ENCODE peak calls at places on chromosome 17, in nine cellular contexts. One of them, this sample, is unnamed.

GRCh38 chr17:74089869-74090464 is 113.5 kb upstream of the RPL38 start:
- DNase-seq in neural crest cell: peak
- DNase-seq in A673: peak
- DNase-seq in heart left ventricle: no peak
- DNase-seq in lower leg skin: no peak
- DNase-seq in cardiac fibroblast: peak
- DNase-seq in retinal pigment epithelial cell: no peak
- DNase-seq in fibroblast of the aortic adventitia: peak
- DNase-seq in H1: peak
- DNase-seq in this sample: peak

GRCh38 chr17:1231456-1231855 is 38.8 kb upstream of the BHLHA9 start:
- DNase-seq in neural crest cell: no peak
- DNase-seq in lower leg skin: peak
- DNase-seq in cardiac fibroblast: no peak
- DNase-seq in H1: no peak
- DNase-seq in A673: no peak
- DNase-seq in heart left ventricle: peak
- DNase-seq in retinal pigment epithelial cell: no peak
- DNase-seq in fibroblast of the aortic adventitia: no peak
- DNase-seq in this sample: no peak

GRCh38 chr17:57044976-57045867 is 39.8 kb upstream of the AKAP1 start:
- DNase-seq in A673: no peak
- DNase-seq in heart left ventricle: no peak
- DNase-seq in cardiac fibroblast: no peak
- DNase-seq in retinal pigment epithelial cell: no peak
- DNase-seq in neural crest cell: no peak
- DNase-seq in fibroblast of the aortic adventitia: no peak
- DNase-seq in lower leg skin: no peak
- DNase-seq in H1: no peak
- DNase-seq in this sample: peak

GRCh38 chr17:29140051-29140582 is 40.1 kb downstream of the MYO18A start:
- DNase-seq in cardiac fibroblast: peak
- DNase-seq in lower leg skin: peak
- DNase-seq in retinal pigment epithelial cell: no peak
- DNase-seq in heart left ventricle: peak
- DNase-seq in fibroblast of the aortic adventitia: peak
- DNase-seq in neural crest cell: peak
- DNase-seq in H1: peak
- DNase-seq in A673: peak
- DNase-seq in this sample: peak

GRCh38 chr17:57665128-57665527 is 80.0 kb downstream of the CCDC182 start:
- DNase-seq in neural crest cell: no peak
- DNase-seq in cardiac fibroblast: no peak
- DNase-seq in lower leg skin: no peak
- DNase-seq in retinal pigment epithelial cell: no peak
- DNase-seq in A673: no peak
- DNase-seq in heart left ventricle: no peak
- DNase-seq in H1: no peak
- DNase-seq in fibroblast of the aortic adventitia: no peak
- DNase-seq in this sample: no peak

GRCh38 chr17:73976676-73977521 is 226.6 kb upstream of the RPL38 start:
- DNase-seq in lower leg skin: no peak
- DNase-seq in fibroblast of the aortic adventitia: peak
- DNase-seq in H1: no peak
- DNase-seq in retinal pigment epithelial cell: no peak
- DNase-seq in cardiac fibroblast: no peak
- DNase-seq in A673: no peak
- DNase-seq in neural crest cell: no peak
- DNase-seq in heart left ventricle: no peak
- DNase-seq in this sample: no peak

GRCh38 chr17:40209404-40210093 is 9.6 kb upstream of the WIPF2 start:
- DNase-seq in cardiac fibroblast: no peak
- DNase-seq in retinal pigment epithelial cell: no peak
- DNase-seq in neural crest cell: no peak
- DNase-seq in fibroblast of the aortic adventitia: peak
- DNase-seq in lower leg skin: no peak
- DNase-seq in A673: no peak
- DNase-seq in heart left ventricle: no peak
- DNase-seq in H1: no peak
- DNase-seq in this sample: no peak

GRCh38 chr17:50593321-50593720 is 32.8 kb downstream of the CACNA1G start:
- DNase-seq in lower leg skin: no peak
- DNase-seq in cardiac fibroblast: no peak
- DNase-seq in A673: no peak
- DNase-seq in heart left ventricle: peak
- DNase-seq in retinal pigment epithelial cell: no peak
- DNase-seq in H1: peak
- DNase-seq in neural crest cell: peak
- DNase-seq in fibroblast of the aortic adventitia: no peak
- DNase-seq in this sample: no peak

GRCh38 chr17:78763561-78763960 is 18.5 kb downstream of the CYTH1 start:
- DNase-seq in lower leg skin: no peak
- DNase-seq in A673: no peak
- DNase-seq in cardiac fibroblast: no peak
- DNase-seq in retinal pigment epithelial cell: no peak
- DNase-seq in neural crest cell: no peak
- DNase-seq in H1: no peak
- DNase-seq in heart left ventricle: no peak
- DNase-seq in fibroblast of the aortic adventitia: peak
- DNase-seq in this sample: no peak

GRCh38 chr17:3744032-3744431 is 20.3 kb downstream of the HASPIN start:
- DNase-seq in heart left ventricle: no peak
- DNase-seq in fibroblast of the aortic adventitia: no peak
- DNase-seq in lower leg skin: no peak
- DNase-seq in A673: no peak
- DNase-seq in retinal pigment epithelial cell: no peak
- DNase-seq in H1: no peak
- DNase-seq in cardiac fibroblast: peak
- DNase-seq in neural crest cell: no peak
- DNase-seq in this sample: no peak

GRCh38 chr17:60993497-60993896 is 315.8 kb downstream of the BCAS3 start:
- DNase-seq in fibroblast of the aortic adventitia: no peak
- DNase-seq in retinal pigment epithelial cell: no peak
- DNase-seq in neural crest cell: no peak
- DNase-seq in A673: no peak
- DNase-seq in heart left ventricle: no peak
- DNase-seq in cardiac fibroblast: no peak
- DNase-seq in lower leg skin: no peak
- DNase-seq in H1: no peak
- DNase-seq in this sample: no peak

GRCh38 chr17:70365098-70365583 is 195.8 kb downstream of the KCNJ2 start:
- DNase-seq in neural crest cell: no peak
- DNase-seq in fibroblast of the aortic adventitia: peak
- DNase-seq in cardiac fibroblast: peak
- DNase-seq in retinal pigment epithelial cell: no peak
- DNase-seq in H1: no peak
- DNase-seq in A673: no peak
- DNase-seq in lower leg skin: no peak
- DNase-seq in heart left ventricle: no peak
- DNase-seq in this sample: peak

GRCh38 chr17:2436516-2436915 is 35.7 kb upstream of the MNT start:
- DNase-seq in cardiac fibroblast: no peak
- DNase-seq in retinal pigment epithelial cell: no peak
- DNase-seq in neural crest cell: no peak
- DNase-seq in H1: no peak
- DNase-seq in fibroblast of the aortic adventitia: no peak
- DNase-seq in A673: no peak
- DNase-seq in lower leg skin: no peak
- DNase-seq in heart left ventricle: no peak
- DNase-seq in this sample: no peak

GRCh38 chr17:63855185-63855584 is 12.7 kb upstream of the SMARCD2 start:
- DNase-seq in retinal pigment epithelial cell: no peak
- DNase-seq in heart left ventricle: no peak
- DNase-seq in A673: no peak
- DNase-seq in neural crest cell: no peak
- DNase-seq in fibroblast of the aortic adventitia: no peak
- DNase-seq in lower leg skin: no peak
- DNase-seq in cardiac fibroblast: no peak
- DNase-seq in H1: no peak
- DNase-seq in this sample: no peak

GRCh38 chr17:4951486-4951885 is 567 bp downstream of the ENO3 start:
- DNase-seq in cardiac fibroblast: no peak
- DNase-seq in heart left ventricle: peak
- DNase-seq in retinal pigment epithelial cell: no peak
- DNase-seq in fibroblast of the aortic adventitia: no peak
- DNase-seq in A673: no peak
- DNase-seq in neural crest cell: no peak
- DNase-seq in lower leg skin: no peak
- DNase-seq in H1: no peak
- DNase-seq in this sample: no peak

GRCh38 chr17:560379-560935 is 154.2 kb downstream of the VPS53 start:
- DNase-seq in retinal pigment epithelial cell: no peak
- DNase-seq in lower leg skin: no peak
- DNase-seq in A673: no peak
- DNase-seq in neural crest cell: no peak
- DNase-seq in cardiac fibroblast: peak
- DNase-seq in heart left ventricle: no peak
- DNase-seq in H1: no peak
- DNase-seq in fibroblast of the aortic adventitia: peak
- DNase-seq in this sample: no peak

GRCh38 chr17:76075364-76076099 is 951 bp downstream of the GALR2 start:
- DNase-seq in neural crest cell: peak
- DNase-seq in fibroblast of the aortic adventitia: no peak
- DNase-seq in cardiac fibroblast: peak
- DNase-seq in H1: peak
- DNase-seq in retinal pigment epithelial cell: no peak
- DNase-seq in heart left ventricle: no peak
- DNase-seq in lower leg skin: no peak
- DNase-seq in A673: peak
- DNase-seq in this sample: peak
- TF ChIP-seq CTCF in neural crest cell: no peak
- TF ChIP-seq CTCF in fibroblast of the aortic adventitia: no peak
- TF ChIP-seq CTCF in cardiac fibroblast: no peak
- TF ChIP-seq CTCF in H1: peak
- TF ChIP-seq CTCF in retinal pigment epithelial cell: peak
- TF ChIP-seq CTCF in heart left ventricle: no peak
- TF ChIP-seq CTCF in lower leg skin: no peak
- TF ChIP-seq CTCF in A673: peak
- TF ChIP-seq CTCF in this sample: no peak

GRCh38 chr17:8382880-8383142 is 182 bp downstream of the RPL26 start:
- DNase-seq in fibroblast of the aortic adventitia: no peak
- DNase-seq in heart left ventricle: no peak
- DNase-seq in retinal pigment epithelial cell: no peak
- DNase-seq in neural crest cell: no peak
- DNase-seq in cardiac fibroblast: no peak
- DNase-seq in lower leg skin: no peak
- DNase-seq in H1: no peak
- DNase-seq in A673: no peak
- DNase-seq in this sample: no peak

GRCh38 chr17:8382052-8382879 is 727 bp downstream of the RPL26 start:
- DNase-seq in fibroblast of the aortic adventitia: peak
- DNase-seq in H1: no peak
- DNase-seq in heart left ventricle: no peak
- DNase-seq in lower leg skin: no peak
- DNase-seq in cardiac fibroblast: no peak
- DNase-seq in A673: no peak
- DNase-seq in neural crest cell: no peak
- DNase-seq in retinal pigment epithelial cell: no peak
- DNase-seq in this sample: no peak

GRCh38 chr17:8384801-8385335 is 1.9 kb upstream of the RPL26 start:
- DNase-seq in lower leg skin: no peak
- DNase-seq in neural crest cell: no peak
- DNase-seq in retinal pigment epithelial cell: no peak
- DNase-seq in A673: no peak
- DNase-seq in H1: no peak
- DNase-seq in heart left ventricle: no peak
- DNase-seq in cardiac fibroblast: peak
- DNase-seq in fibroblast of the aortic adventitia: peak
- DNase-seq in this sample: no peak

GRCh38 chr17:8380049-8380448 is 2.9 kb downstream of the RPL26 start:
- DNase-seq in lower leg skin: no peak
- DNase-seq in heart left ventricle: no peak
- DNase-seq in H1: no peak
- DNase-seq in cardiac fibroblast: no peak
- DNase-seq in retinal pigment epithelial cell: no peak
- DNase-seq in neural crest cell: no peak
- DNase-seq in fibroblast of the aortic adventitia: no peak
- DNase-seq in A673: no peak
- DNase-seq in this sample: no peak

DNA sequence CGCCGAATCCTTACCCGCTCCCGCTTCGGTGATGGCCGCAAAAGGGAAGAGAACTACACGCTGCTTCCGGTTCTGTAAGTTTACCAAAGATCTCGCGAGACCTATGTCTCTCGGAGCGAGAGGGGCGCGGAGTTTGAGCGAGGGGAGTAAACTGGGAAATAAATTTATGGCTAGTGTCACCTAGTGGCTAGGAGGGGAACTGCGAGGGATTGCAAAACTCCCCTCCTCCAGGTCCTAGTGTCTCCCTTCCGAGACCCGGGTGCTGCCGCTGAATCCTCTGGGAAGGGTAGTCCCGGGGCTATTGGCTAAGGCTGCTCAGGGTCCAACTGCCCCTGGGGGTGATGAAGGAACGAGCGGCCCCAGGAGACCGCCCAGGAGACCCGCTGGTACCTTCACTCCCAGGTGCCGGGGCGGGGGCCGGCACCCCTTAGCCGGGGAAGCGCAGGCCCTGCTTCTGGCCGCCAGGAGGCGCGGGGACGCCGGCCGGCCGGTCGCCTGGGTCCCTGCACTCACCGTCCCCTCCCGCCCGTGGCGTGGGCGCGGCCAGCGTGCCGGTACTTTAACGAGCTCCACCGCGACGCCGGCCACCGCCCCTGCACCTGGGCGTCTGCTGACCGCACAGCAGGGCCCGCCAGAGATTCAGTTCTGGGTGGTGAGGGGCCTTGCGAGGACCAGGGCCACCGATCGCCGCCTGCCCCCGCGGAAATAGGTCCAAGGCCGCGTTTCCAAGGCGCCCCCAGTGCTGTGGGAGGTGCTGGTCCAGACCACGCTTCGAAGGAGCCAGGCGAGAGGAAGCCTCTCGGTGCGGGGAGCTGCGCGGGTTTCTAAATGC is at the start of gene RPL26:
- DNase-seq in neural crest cell: peak
- DNase-seq in H1: peak
- DNase-seq in heart left ventricle: peak
- DNase-seq in lower leg skin: peak
- DNase-seq in retinal pigment epithelial cell: peak
- DNase-seq in fibroblast of the aortic adventitia: peak
- DNase-seq in A673: peak
- DNase-seq in cardiac fibroblast: peak
- DNase-seq in this sample: peak
- TF ChIP-seq CTCF in neural crest cell: peak
- TF ChIP-seq CTCF in H1: peak
- TF ChIP-seq CTCF in heart left ventricle: peak
- TF ChIP-seq CTCF in lower leg skin: peak
- TF ChIP-seq CTCF in retinal pigment epithelial cell: peak
- TF ChIP-seq CTCF in fibroblast of the aortic adventitia: peak
- TF ChIP-seq CTCF in A673: peak
- TF ChIP-seq CTCF in cardiac fibroblast: peak
- TF ChIP-seq CTCF in this sample: peak

GRCh38 chr17:81230043-81230820 is 7.5 kb upstream of the CEP131 start:
- DNase-seq in heart left ventricle: no peak
- DNase-seq in H1: no peak
- DNase-seq in retinal pigment epithelial cell: no peak
- DNase-seq in lower leg skin: no peak
- DNase-seq in cardiac fibroblast: no peak
- DNase-seq in fibroblast of the aortic adventitia: no peak
- DNase-seq in A673: no peak
- DNase-seq in neural crest cell: no peak
- DNase-seq in this sample: no peak
- TF ChIP-seq CTCF in heart left ventricle: no peak
- TF ChIP-seq CTCF in H1: peak
- TF ChIP-seq CTCF in retinal pigment epithelial cell: peak
- TF ChIP-seq CTCF in lower leg skin: no peak
- TF ChIP-seq CTCF in cardiac fibroblast: peak
- TF ChIP-seq CTCF in fibroblast of the aortic adventitia: peak
- TF ChIP-seq CTCF in A673: peak
- TF ChIP-seq CTCF in neural crest cell: peak
- TF ChIP-seq CTCF in this sample: peak

GRCh38 chr17:75289122-75289831 is at the start of gene SLC25A19:
- DNase-seq in heart left ventricle: peak
- DNase-seq in H1: peak
- DNase-seq in A673: peak
- DNase-seq in neural crest cell: peak
- DNase-seq in fibroblast of the aortic adventitia: peak
- DNase-seq in lower leg skin: peak
- DNase-seq in retinal pigment epithelial cell: peak
- DNase-seq in cardiac fibroblast: peak
- DNase-seq in this sample: peak
- TF ChIP-seq CTCF in heart left ventricle: no peak
- TF ChIP-seq CTCF in H1: peak
- TF ChIP-seq CTCF in A673: no peak
- TF ChIP-seq CTCF in neural crest cell: peak
- TF ChIP-seq CTCF in fibroblast of the aortic adventitia: no peak
- TF ChIP-seq CTCF in lower leg skin: peak
- TF ChIP-seq CTCF in retinal pigment epithelial cell: peak
- TF ChIP-seq CTCF in cardiac fibroblast: no peak
- TF ChIP-seq CTCF in this sample: peak